ENCODE peak calls at places on chromosome 18, in ten cellular contexts. T, R, B, F, G, C, Q, Z, U and D are unnamed samples.

GRCh38 chr18:80176334-80177080 is 67.4 kb downstream of the ADNP2 start:
- DNase-seq in T (no peak), R (no peak), B (peak; percentile 29), F (no peak), G (no peak), C (no peak), Q (no peak), Z (peak; percentile 47), U (no peak), D (no peak)

GRCh38 chr18:8121942-8122480 is 487.2 kb upstream of the RAB12 start:
- DNase-seq in T (peak; percentile 33), R (no peak), B (no peak), F (peak; percentile 93), G (peak; percentile 52), C (no peak), Q (no peak), Z (no peak), U (no peak), D (peak; percentile 14)

GRCh38 chr18:10101293-10101701 is 187.5 kb downstream of the VAPA start:
- DNase-seq in T (no peak), R (no peak), B (no peak), F (peak; percentile 12), G (peak; percentile 58), C (no peak), Q (no peak), Z (no peak), U (no peak), D (peak; percentile 27)

GRCh38 chr18:77157312-77157711 is 24.7 kb upstream of the MBP start:
- DNase-seq in T (no peak), R (no peak), B (no peak), F (no peak), G (no peak), C (no peak), Q (no peak), Z (no peak), U (no peak), D (no peak)

GRCh38 chr18:62672600-62672999 is 42.7 kb upstream of the PHLPP1 start:
- DNase-seq in T (no peak), R (no peak), B (no peak), F (no peak), G (no peak), C (no peak), Q (no peak), Z (no peak), U (no peak), D (no peak)

GRCh38 chr18:5895886-5896740 is 791 bp upstream of the TMEM200C start:
- DNase-seq in T (no peak), R (no peak), B (peak; percentile 55), F (no peak), G (no peak), C (no peak), Q (peak; percentile 18), Z (peak; percentile 85), U (no peak), D (peak; percentile 74)

GRCh38 chr18:77114564-77115391 is 17.8 kb downstream of the MBP start:
- DNase-seq in T (no peak), R (no peak), B (no peak), F (peak; percentile 69), G (peak; percentile 96), C (peak; percentile 71), Q (peak; percentile 87), Z (peak; percentile 74), U (no peak), D (no peak)

GRCh38 chr18:9106800-9107574 is 4.5 kb downstream of the NDUFV2 start:
- DNase-seq in T (no peak), R (no peak), B (no peak), F (no peak), G (no peak), C (no peak), Q (no peak), Z (no peak), U (no peak), D (no peak)

GRCh38 chr18:22018366-22018765 is 151.0 kb upstream of the GATA6 start:
- DNase-seq in T (no peak), R (no peak), B (no peak), F (no peak), G (no peak), C (no peak), Q (no peak), Z (no peak), U (no peak), D (no peak)

GRCh38 chr18:22680968-22681367 is 252.2 kb upstream of the RBBP8 start:
- DNase-seq in T (no peak), R (no peak), B (no peak), F (no peak), G (no peak), C (no peak), Q (no peak), Z (no peak), U (no peak), D (no peak)

GRCh38 chr18:45168883-45169585 is 446.2 kb upstream of the SLC14A2 start:
- DNase-seq in T (no peak), R (no peak), B (peak; percentile 42), F (peak; percentile 63), G (peak; percentile 85), C (no peak), Q (no peak), Z (no peak), U (no peak), D (no peak)

GRCh38 chr18:59715966-59716369 is 18.7 kb upstream of the CCBE1 start:
- DNase-seq in T (peak; percentile 8), R (no peak), B (no peak), F (peak; percentile 99), G (peak; percentile 92), C (no peak), Q (no peak), Z (no peak), U (no peak), D (no peak)

GRCh38 chr18:24227976-24228660 is 89.3 kb downstream of the CABYR start:
- DNase-seq in T (no peak), R (no peak), B (no peak), F (no peak), G (peak; percentile 51), C (no peak), Q (no peak), Z (no peak), U (no peak), D (peak; percentile 24)

GRCh38 chr18:28185121-28185520 is 8.2 kb upstream of the CDH2 start:
- DNase-seq in T (no peak), R (no peak), B (no peak), F (no peak), G (no peak), C (no peak), Q (no peak), Z (no peak), U (no peak), D (no peak)

GRCh38 chr18:13218376-13219011 is at the start of gene LDLRAD4:
- DNase-seq in T (no peak), R (peak; percentile 18), B (no peak), F (no peak), G (no peak), C (peak; percentile 56), Q (peak; percentile 65), Z (peak; percentile 90), U (peak; percentile 35), D (peak; percentile 69)

GRCh38 chr18:34223164-34223892 is 1.4 kb downstream of the NOL4 start:
- DNase-seq in T (no peak), R (no peak), B (peak; percentile 76), F (no peak), G (no peak), C (no peak), Q (no peak), Z (peak; percentile 78), U (no peak), D (peak; percentile 80)

GRCh38 chr18:49757513-49758262 is 55.6 kb downstream of the ACAA2 start:
- DNase-seq in T (peak; percentile 28), R (no peak), B (no peak), F (peak; percentile 23), G (no peak), C (no peak), Q (no peak), Z (no peak), U (no peak), D (peak; percentile 61)

GRCh38 chr18:32389868-32390267 is 80.8 kb downstream of the GAREM1 start:
- DNase-seq in T (no peak), R (no peak), B (peak; percentile 53), F (no peak), G (no peak), C (no peak), Q (peak; percentile 69), Z (no peak), U (no peak), D (no peak)